ENCODE peak calls at places on chromosomes 16 and 17, in ten cellular contexts. One of them, this sample, is unnamed.

GRCh38 chr16:10754941-10755340 is 11.3 kb downstream of the NUBP1 start:
- DNase-seq in stimulated activated CD8-positive, alpha-beta memory T cell treated with anti-CD3 and anti-CD28 coated beads, Interleukin-15, amount 100 ng/mL, for 24 hours: no peak
- DNase-seq in ELR: peak
- DNase-seq in GM04503: no peak
- DNase-seq in T-helper 9 cell: no peak
- DNase-seq in colonic mucosa: no peak
- DNase-seq in naive thymus-derived CD8-positive, alpha-beta T cell: no peak
- DNase-seq in GM10248: no peak
- DNase-seq in fibroblast of gingiva: no peak
- DNase-seq in NB4: no peak
- DNase-seq in this sample: no peak

GRCh38 chr17:28204751-28205150 is 114.2 kb upstream of the TMEM97 start:
- DNase-seq in stimulated activated CD8-positive, alpha-beta memory T cell treated with anti-CD3 and anti-CD28 coated beads, Interleukin-15, amount 100 ng/mL, for 24 hours: no peak
- DNase-seq in ELR: peak
- DNase-seq in GM04503: no peak
- DNase-seq in T-helper 9 cell: no peak
- DNase-seq in colonic mucosa: no peak
- DNase-seq in naive thymus-derived CD8-positive, alpha-beta T cell: no peak
- DNase-seq in GM10248: no peak
- DNase-seq in fibroblast of gingiva: no peak
- DNase-seq in NB4: no peak
- DNase-seq in this sample: no peak

GRCh38 chr17:8408371-8408770 is 10.7 kb upstream of the RNF222 start:
- DNase-seq in stimulated activated CD8-positive, alpha-beta memory T cell treated with anti-CD3 and anti-CD28 coated beads, Interleukin-15, amount 100 ng/mL, for 24 hours: no peak
- DNase-seq in ELR: no peak
- DNase-seq in GM04503: no peak
- DNase-seq in T-helper 9 cell: no peak
- DNase-seq in colonic mucosa: peak
- DNase-seq in naive thymus-derived CD8-positive, alpha-beta T cell: no peak
- DNase-seq in GM10248: no peak
- DNase-seq in fibroblast of gingiva: no peak
- DNase-seq in NB4: no peak
- DNase-seq in this sample: no peak

GRCh38 chr16:31427441-31428276 is 501 bp downstream of the COX6A2 start:
- DNase-seq in stimulated activated CD8-positive, alpha-beta memory T cell treated with anti-CD3 and anti-CD28 coated beads, Interleukin-15, amount 100 ng/mL, for 24 hours: peak
- DNase-seq in ELR: no peak
- DNase-seq in GM04503: no peak
- DNase-seq in T-helper 9 cell: peak
- DNase-seq in colonic mucosa: peak
- DNase-seq in naive thymus-derived CD8-positive, alpha-beta T cell: peak
- DNase-seq in GM10248: peak
- DNase-seq in fibroblast of gingiva: no peak
- DNase-seq in NB4: no peak
- DNase-seq in this sample: peak

GRCh38 chr16:228151-228855 is 946 bp downstream of the LUC7L start:
- DNase-seq in stimulated activated CD8-positive, alpha-beta memory T cell treated with anti-CD3 and anti-CD28 coated beads, Interleukin-15, amount 100 ng/mL, for 24 hours: no peak
- DNase-seq in ELR: peak
- DNase-seq in GM04503: no peak
- DNase-seq in T-helper 9 cell: no peak
- DNase-seq in colonic mucosa: no peak
- DNase-seq in naive thymus-derived CD8-positive, alpha-beta T cell: no peak
- DNase-seq in GM10248: no peak
- DNase-seq in fibroblast of gingiva: no peak
- DNase-seq in NB4: peak
- DNase-seq in this sample: no peak

GRCh38 chr17:42754782-42755181 is 6.2 kb upstream of the RAMP2 start:
- DNase-seq in stimulated activated CD8-positive, alpha-beta memory T cell treated with anti-CD3 and anti-CD28 coated beads, Interleukin-15, amount 100 ng/mL, for 24 hours: no peak
- DNase-seq in ELR: peak
- DNase-seq in GM04503: no peak
- DNase-seq in T-helper 9 cell: no peak
- DNase-seq in colonic mucosa: no peak
- DNase-seq in naive thymus-derived CD8-positive, alpha-beta T cell: no peak
- DNase-seq in GM10248: no peak
- DNase-seq in fibroblast of gingiva: peak
- DNase-seq in NB4: no peak
- DNase-seq in this sample: no peak

GRCh38 chr17:44247346-44248219 is 20.4 kb downstream of the SLC4A1 start:
- DNase-seq in stimulated activated CD8-positive, alpha-beta memory T cell treated with anti-CD3 and anti-CD28 coated beads, Interleukin-15, amount 100 ng/mL, for 24 hours: no peak
- DNase-seq in ELR: no peak
- DNase-seq in GM04503: no peak
- DNase-seq in T-helper 9 cell: no peak
- DNase-seq in colonic mucosa: no peak
- DNase-seq in naive thymus-derived CD8-positive, alpha-beta T cell: no peak
- DNase-seq in GM10248: no peak
- DNase-seq in fibroblast of gingiva: no peak
- DNase-seq in NB4: no peak
- DNase-seq in this sample: no peak

GRCh38 chr17:57561072-57561861 is 183.8 kb downstream of the CCDC182 start:
- DNase-seq in stimulated activated CD8-positive, alpha-beta memory T cell treated with anti-CD3 and anti-CD28 coated beads, Interleukin-15, amount 100 ng/mL, for 24 hours: no peak
- DNase-seq in ELR: no peak
- DNase-seq in GM04503: no peak
- DNase-seq in T-helper 9 cell: no peak
- DNase-seq in colonic mucosa: no peak
- DNase-seq in naive thymus-derived CD8-positive, alpha-beta T cell: no peak
- DNase-seq in GM10248: no peak
- DNase-seq in fibroblast of gingiva: no peak
- DNase-seq in NB4: peak
- DNase-seq in this sample: no peak

GRCh38 chr16:26334218-26335111 is 642.7 kb downstream of the HS3ST4 start:
- DNase-seq in stimulated activated CD8-positive, alpha-beta memory T cell treated with anti-CD3 and anti-CD28 coated beads, Interleukin-15, amount 100 ng/mL, for 24 hours: no peak
- DNase-seq in ELR: no peak
- DNase-seq in GM04503: no peak
- DNase-seq in T-helper 9 cell: no peak
- DNase-seq in colonic mucosa: no peak
- DNase-seq in naive thymus-derived CD8-positive, alpha-beta T cell: no peak
- DNase-seq in GM10248: no peak
- DNase-seq in fibroblast of gingiva: no peak
- DNase-seq in NB4: peak
- DNase-seq in this sample: no peak

GRCh38 chr17:15913826-15914225 is 31.1 kb upstream of the ADORA2B start:
- DNase-seq in stimulated activated CD8-positive, alpha-beta memory T cell treated with anti-CD3 and anti-CD28 coated beads, Interleukin-15, amount 100 ng/mL, for 24 hours: no peak
- DNase-seq in ELR: no peak
- DNase-seq in GM04503: no peak
- DNase-seq in T-helper 9 cell: no peak
- DNase-seq in colonic mucosa: no peak
- DNase-seq in naive thymus-derived CD8-positive, alpha-beta T cell: no peak
- DNase-seq in GM10248: no peak
- DNase-seq in fibroblast of gingiva: no peak
- DNase-seq in NB4: no peak
- DNase-seq in this sample: no peak

GRCh38 chr17:47762733-47763132 is 29.7 kb downstream of the TBX21 start:
- DNase-seq in stimulated activated CD8-positive, alpha-beta memory T cell treated with anti-CD3 and anti-CD28 coated beads, Interleukin-15, amount 100 ng/mL, for 24 hours: no peak
- DNase-seq in ELR: no peak
- DNase-seq in GM04503: no peak
- DNase-seq in T-helper 9 cell: no peak
- DNase-seq in colonic mucosa: no peak
- DNase-seq in naive thymus-derived CD8-positive, alpha-beta T cell: no peak
- DNase-seq in GM10248: no peak
- DNase-seq in fibroblast of gingiva: no peak
- DNase-seq in NB4: no peak
- DNase-seq in this sample: no peak

This sample was measured in glutamatergic neuron.